ENCODE peak calls at places on chromosomes 11 and 22, in five cellular contexts. C is left lung, L is posterior vena cava, Y is nucleus accumbens, P is GM04504. A is an unnamed sample.
A peak's percentile ranks its signal among the peaks of the same experiment; 100 is the strongest.

GRCh38 chr11:122157540-122158173 is 41.6 kb upstream of the BLID start:
- DNase-seq in C (no peak), L (no peak), Y (no peak), P (no peak), A (no peak)

GRCh38 chr11:72789493-72790131 is 4.2 kb downstream of the STARD10 start:
- DNase-seq in C (no peak), L (peak; percentile 76), Y (no peak), P (peak; percentile 50), A (no peak)

GRCh38 chr11:78336877-78337553 is 80.6 kb downstream of the GAB2 start:
- DNase-seq in C (no peak), L (no peak), Y (no peak), P (no peak), A (no peak)

GRCh38 chr11:120778692-120779490 is 245.0 kb upstream of the TBCEL start:
- DNase-seq in C (no peak), L (no peak), Y (no peak), P (no peak), A (no peak)

GRCh38 chr22:43505423-43505822 is 93.6 kb downstream of the MPPED1 start:
- DNase-seq in C (peak; percentile 60), L (no peak), Y (no peak), P (no peak), A (no peak)

GRCh38 chr11:120129570-120129969 is 8.3 kb downstream of the TRIM29 start:
- DNase-seq in C (peak; percentile 65), L (peak; percentile 78), Y (no peak), P (no peak), A (peak; percentile 73)

GRCh38 chr11:92204731-92205130 is 19.9 kb upstream of the FAT3 start:
- DNase-seq in C (no peak), L (no peak), Y (no peak), P (no peak), A (no peak)

GRCh38 chr22:38230108-38230825 is 28.5 kb downstream of the MAFF start:
- DNase-seq in C (no peak), L (no peak), Y (peak; percentile 10), P (peak; percentile 24), A (no peak)

GRCh38 chr11:131954146-131954545 is 583.7 kb downstream of the NTM start:
- DNase-seq in C (no peak), L (no peak), Y (no peak), P (no peak), A (no peak)

A was measured in mesenteric fat pad.